ENCODE peak calls at places on chromosomes 11 and 22, in ten cellular contexts. V is heart left ventricle, T is AG10803, E is uterus, U is psoas muscle, Y is body of pancreas, P is cardiac fibroblast, K is lower lobe of right lung, H is BJ, N is stomach. Q is an unnamed sample.

GRCh38 chr11:125591659-125592304 is 870 bp upstream of the STT3A start:
- DNase-seq in V (peak), T (peak), E (peak), U (peak), Y (peak), P (peak), K (peak), H (no peak), N (peak), Q (peak)

GRCh38 chr11:73978576-73979086 is 4.0 kb downstream of the UCP2 start:
- DNase-seq in V (no peak), T (peak), E (no peak), U (peak), Y (no peak), P (no peak), K (no peak), H (no peak), N (no peak), Q (no peak)

GRCh38 chr11:121614661-121615240 is 162.0 kb upstream of the SORL1-AS1 start:
- DNase-seq in V (no peak), T (no peak), E (no peak), U (no peak), Y (no peak), P (no peak), K (no peak), H (no peak), N (no peak), Q (no peak)

GRCh38 chr11:116638463-116638862 is 134.3 kb downstream of the BUD13 start:
- DNase-seq in V (no peak), T (no peak), E (no peak), U (no peak), Y (no peak), P (no peak), K (no peak), H (no peak), N (no peak), Q (no peak)

GRCh38 chr11:115219378-115219777 is 284.8 kb downstream of the CADM1 start:
- DNase-seq in V (no peak), T (no peak), E (no peak), U (no peak), Y (no peak), P (no peak), K (no peak), H (no peak), N (no peak), Q (no peak)

GRCh38 chr11:34366522-34366921 is 8.7 kb upstream of the ABTB2 start:
- DNase-seq in V (no peak), T (peak), E (no peak), U (no peak), Y (peak), P (peak), K (peak), H (no peak), N (peak), Q (peak)

GRCh38 chr22:49481651-49482399 is 345.8 kb downstream of the BRD1 start:
- DNase-seq in V (no peak), T (no peak), E (no peak), U (no peak), Y (no peak), P (no peak), K (no peak), H (no peak), N (no peak), Q (no peak)

GRCh38 chr11:104870910-104871309 is 27.4 kb downstream of the CASP12 start:
- DNase-seq in V (no peak), T (peak), E (no peak), U (no peak), Y (no peak), P (no peak), K (no peak), H (no peak), N (no peak), Q (no peak)

GRCh38 chr11:111733655-111734088 is 32.5 kb downstream of the PPP2R1B start:
- DNase-seq in V (peak), T (peak), E (peak), U (peak), Y (no peak), P (no peak), K (no peak), H (no peak), N (no peak), Q (no peak)

GRCh38 chr11:33868646-33869461 is 23.0 kb downstream of the LMO2 start:
- DNase-seq in V (peak), T (no peak), E (no peak), U (peak), Y (no peak), P (no peak), K (no peak), H (no peak), N (no peak), Q (no peak)

GRCh38 chr11:112113539-112114457 is 27.1 kb downstream of the SDHD start:
- DNase-seq in V (no peak), T (peak), E (no peak), U (no peak), Y (no peak), P (peak), K (no peak), H (no peak), N (no peak), Q (peak)

GRCh38 chr11:76654310-76654851 is 16.2 kb downstream of the LRRC32 start:
- DNase-seq in V (no peak), T (peak), E (peak), U (peak), Y (no peak), P (peak), K (no peak), H (peak), N (peak), Q (peak)

GRCh38 chr22:18021431-18021830 is 2.9 kb downstream of the MICAL3 start:
- DNase-seq in V (no peak), T (no peak), E (no peak), U (no peak), Y (no peak), P (no peak), K (no peak), H (no peak), N (no peak), Q (no peak)

GRCh38 chr22:18022851-18023250 is 1.5 kb downstream of the MICAL3 start:
- DNase-seq in V (no peak), T (no peak), E (no peak), U (no peak), Y (no peak), P (no peak), K (no peak), H (no peak), N (no peak), Q (no peak)

GRCh38 chr22:18023509-18024275 is 669 bp downstream of the MICAL3 start:
- DNase-seq in V (peak), T (peak), E (peak), U (peak), Y (peak), P (peak), K (no peak), H (peak), N (peak), Q (peak)

GRCh38 chr22:18024276-18024939 is at the start of gene MICAL3:
- DNase-seq in V (peak), T (peak), E (peak), U (peak), Y (peak), P (peak), K (no peak), H (no peak), N (peak), Q (peak)

GRCh38 chr22:18024956-18025720 is 777 bp upstream of the MICAL3 start:
- DNase-seq in V (no peak), T (no peak), E (no peak), U (no peak), Y (no peak), P (no peak), K (no peak), H (no peak), N (no peak), Q (no peak)
- H3K4me3 ChIP-seq in V (peak), T (peak), E (peak), U (peak), Y (no peak), P (peak), K (peak), H (peak), N (peak), Q (peak)

GRCh38 chr22:45162531-45162930 is 1.2 kb upstream of the NUP50 start:
- DNase-seq in V (no peak), T (no peak), E (no peak), U (no peak), Y (no peak), P (no peak), K (no peak), H (no peak), N (peak), Q (no peak)

GRCh38 chr22:45163074-45163416 is 680 bp upstream of the NUP50 start:
- DNase-seq in V (no peak), T (peak), E (no peak), U (peak), Y (peak), P (peak), K (no peak), H (no peak), N (no peak), Q (peak)

GRCh38 chr22:45164217-45165123 is 745 bp downstream of the NUP50 start:
- DNase-seq in V (peak), T (no peak), E (peak), U (peak), Y (peak), P (no peak), K (peak), H (no peak), N (peak), Q (peak)

GRCh38 chr22:45166935-45167334 is 3.2 kb downstream of the NUP50 start:
- DNase-seq in V (no peak), T (no peak), E (no peak), U (no peak), Y (no peak), P (no peak), K (no peak), H (no peak), N (no peak), Q (no peak)

DNA sequence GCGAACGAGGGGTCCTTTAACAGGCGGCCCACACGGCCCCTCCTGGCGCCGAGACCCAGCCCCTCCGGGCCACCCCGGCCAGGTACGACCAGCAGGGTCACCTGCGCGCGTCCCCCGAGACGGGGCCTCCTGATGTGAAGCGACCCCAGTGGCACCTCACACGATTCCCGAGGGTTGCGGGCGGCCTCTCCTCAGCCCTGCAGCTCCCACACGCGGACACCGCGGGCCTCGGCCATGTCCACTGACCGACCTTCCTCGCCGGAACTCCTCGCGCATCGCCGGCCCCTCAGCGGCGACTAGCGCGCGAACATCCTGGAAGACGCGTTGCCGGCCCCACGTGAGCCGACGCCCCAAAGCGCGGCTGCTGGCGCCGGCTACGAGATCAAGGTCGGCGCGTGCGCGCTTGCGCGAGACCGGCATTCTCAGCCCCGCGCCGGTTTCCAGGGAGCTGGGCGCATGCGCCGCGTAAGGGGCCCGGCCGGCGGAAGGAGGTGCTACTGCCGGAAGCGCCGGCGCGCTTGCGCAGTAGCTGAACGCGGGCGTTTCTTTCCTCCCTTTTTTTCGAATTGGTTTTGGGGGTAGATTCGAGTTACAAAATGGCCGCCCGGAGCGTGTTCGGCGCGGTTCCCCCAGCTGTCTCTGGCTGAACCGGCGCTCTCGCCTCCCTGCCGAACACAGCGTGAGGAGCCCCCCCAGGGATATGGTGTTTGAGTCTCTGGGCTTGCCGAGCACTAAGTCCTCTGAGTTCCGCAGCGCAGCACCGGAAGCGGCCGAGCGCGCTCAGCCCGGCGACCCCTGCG is at the start of gene NUP50:
- DNase-seq in V (peak), T (peak), E (peak), U (peak), Y (peak), P (peak), K (peak), H (peak), N (peak), Q (peak)
- TF ChIP-seq CTCF in V (no peak), T (peak), E (no peak), U (peak), Y (no peak), P (no peak), K (peak), H (no peak), N (no peak), Q (no peak)

DNA sequence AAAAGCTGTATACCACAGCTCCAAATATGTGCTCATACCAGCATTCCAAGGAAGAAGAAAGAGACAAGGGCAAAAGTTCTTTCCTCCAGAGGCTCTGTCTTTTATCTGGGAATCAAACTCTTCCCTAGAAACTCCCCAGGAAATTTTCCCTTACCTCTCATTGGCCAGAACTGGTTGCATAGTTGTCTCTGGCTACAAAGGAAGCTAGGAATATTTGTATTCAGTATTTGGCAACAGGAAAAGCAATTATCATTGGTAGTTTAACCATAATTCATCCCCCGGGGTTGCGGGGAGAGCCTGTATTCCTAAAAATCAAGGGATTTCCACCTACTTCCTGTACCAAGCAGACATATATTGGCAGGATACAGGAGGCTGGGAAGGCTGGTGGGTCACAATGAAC is 10.5 kb upstream of the ZFTA start:
- DNase-seq in V (no peak), T (no peak), E (no peak), U (no peak), Y (no peak), P (no peak), K (no peak), H (no peak), N (no peak), Q (no peak)
- H3K4me3 ChIP-seq in V (no peak), T (no peak), E (no peak), U (no peak), Y (no peak), P (no peak), K (no peak), H (no peak), N (no peak), Q (no peak)

GRCh38 chr11:46672381-46672839 is 28.0 kb downstream of the ARHGAP1 start:
- DNase-seq in V (no peak), T (no peak), E (no peak), U (no peak), Y (no peak), P (no peak), K (no peak), H (no peak), N (no peak), Q (no peak)

GRCh38 chr11:46666982-46667590 is 33.3 kb downstream of the ARHGAP1 start:
- DNase-seq in V (no peak), T (no peak), E (peak), U (peak), Y (no peak), P (no peak), K (no peak), H (no peak), N (no peak), Q (no peak)

GRCh38 chr11:46671958-46672315 is 28.5 kb downstream of the ARHGAP1 start:
- DNase-seq in V (no peak), T (no peak), E (no peak), U (no peak), Y (no peak), P (no peak), K (no peak), H (no peak), N (no peak), Q (no peak)

GRCh38 chr11:46668480-46669085 is 31.8 kb downstream of the ARHGAP1 start:
- DNase-seq in V (no peak), T (no peak), E (no peak), U (no peak), Y (no peak), P (no peak), K (no peak), H (no peak), N (no peak), Q (no peak)

GRCh38 chr11:46669606-46670243 is 30.7 kb downstream of the ARHGAP1 start:
- DNase-seq in V (no peak), T (no peak), E (no peak), U (no peak), Y (no peak), P (no peak), K (no peak), H (no peak), N (peak), Q (no peak)
- TF ChIP-seq CTCF in V (peak), T (peak), E (no peak), U (peak), Y (peak), P (peak), K (peak), H (peak), N (no peak), Q (peak)

GRCh38 chr11:122642971-122643370 is 12.6 kb upstream of the UBASH3B start:
- DNase-seq in V (no peak), T (no peak), E (no peak), U (no peak), Y (no peak), P (peak), K (no peak), H (no peak), N (no peak), Q (no peak)
- H3K4me3 ChIP-seq in V (no peak), T (no peak), E (no peak), U (no peak), Y (no peak), P (no peak), K (no peak), H (no peak), N (no peak), Q (no peak)